ENCODE peak calls at places on chromosomes 11 and 22, in four cellular contexts. N is brain microvascular endothelial cell; V is GM12865; P is activated CD4-positive, alpha-beta T cell treated with anti-CD3 and anti-CD28 coated beads, Interleukin-2, amount 10 ng/mL, durations not matched to agents 7 days and 5 days. A is an unnamed sample.

GRCh38 chr22:24975813-24976341 is 23.4 kb downstream of the KIAA1671 start:
- DNase-seq in V (no peak), N (no peak), P (no peak), A (no peak)

GRCh38 chr22:33330534-33330933 is 272.4 kb upstream of the SYN3 start:
- DNase-seq in N (no peak), P (no peak), V (no peak), A (no peak)

GRCh38 chr11:17542249-17542648 is 2.0 kb downstream of the USH1C start:
- DNase-seq in N (no peak), V (no peak), P (no peak), A (no peak)

GRCh38 chr11:116807601-116808261 is 15.4 kb downstream of the APOA4 start:
- DNase-seq in N (no peak), P (no peak), V (no peak), A (no peak)

GRCh38 chr11:420054-420910 is 5.5 kb upstream of the SIGIRR start:
- DNase-seq in P (no peak), V (no peak), N (no peak), A (no peak)

GRCh38 chr22:19691721-19692341 is 22.5 kb upstream of the SEPTIN5 start:
- DNase-seq in N (peak), P (no peak), V (no peak), A (no peak)

GRCh38 chr11:2219318-2220017 is 47.9 kb upstream of the TH start:
- DNase-seq in N (no peak), P (no peak), V (no peak), A (no peak)

GRCh38 chr11:88178211-88178610 is 3.0 kb upstream of the RAB38 start:
- DNase-seq in V (peak), N (peak), P (no peak), A (no peak)

GRCh38 chr11:124676386-124676785 is 2.7 kb downstream of the SPA17 start:
- DNase-seq in P (no peak), N (peak), V (no peak), A (peak)

GRCh38 chr11:102599642-102600261 is 25.4 kb downstream of the MMP20 start:
- DNase-seq in P (no peak), V (peak), N (peak), A (peak)

A was measured in OCI-M1.